ENCODE peak calls at places on chromosomes 13 and 19, in seven cellular contexts. D is stimulated activated naive B cell treated with anti-CD40 and anti-IgM and Interleukin-4, amounts not matched to agents 10 μg/mL and 1 μg/mL and 100 μg/mL, for 72 hours; N is AG10803; K is activated CD4-positive, alpha-beta T cell treated with anti-CD3 and anti-CD28 coated beads, Interleukin-2, amount 50 U/mL, for 24 hours; R is epithelial cell of esophagus; S is cardiac fibroblast; T is pancreas. I is an unnamed sample.

GRCh38 chr13:42354246-42355117 is 82.5 kb downstream of the AKAP11 start:
- DNase-seq in D (no peak), N (peak), K (no peak), R (peak), S (peak), T (no peak), I (peak)

GRCh38 chr19:14556662-14557188 is 15.1 kb downstream of the NDUFB7 start:
- DNase-seq in D (peak), N (peak), K (peak), R (peak), S (peak), T (peak), I (peak)

GRCh38 chr13:109402976-109403375 is 383.4 kb downstream of the IRS2 start:
- DNase-seq in D (no peak), N (peak), K (no peak), R (no peak), S (no peak), T (no peak), I (peak)

GRCh38 chr19:34336781-34337271 is 28.2 kb upstream of the GPI start:
- DNase-seq in D (no peak), N (peak), K (no peak), R (peak), S (peak), T (no peak), I (peak)

GRCh38 chr13:27338816-27339215 is 68.2 kb downstream of the RASL11A start:
- DNase-seq in D (no peak), N (no peak), K (no peak), R (no peak), S (no peak), T (no peak), I (peak)

GRCh38 chr13:27334774-27335490 is 64.3 kb downstream of the RASL11A start:
- DNase-seq in D (no peak), N (no peak), K (no peak), R (peak), S (peak), T (no peak), I (peak)

GRCh38 chr13:73715114-73715909 is 418.9 kb downstream of the KLF12 start:
- DNase-seq in D (peak), N (no peak), K (no peak), R (peak), S (no peak), T (no peak), I (no peak)

GRCh38 chr13:55345197-55345596 is 1795.5 kb upstream of the PRR20A start:
- DNase-seq in D (no peak), N (no peak), K (no peak), R (no peak), S (no peak), T (no peak), I (no peak)

GRCh38 chr13:40613192-40613818 is 53.1 kb downstream of the FOXO1 start:
- DNase-seq in D (peak), N (no peak), K (no peak), R (no peak), S (no peak), T (no peak), I (no peak)

I was measured in amniotic epithelial cell.